ENCODE peak calls at places on chromosomes 11 and 22, in four cellular contexts. A is anterior cingulate cortex, V is left cardiac atrium, X is HTR-8/SVneo. K is an unnamed sample.

GRCh38 chr11:10588904-10589303 is 20.4 kb upstream of the LYVE1 start:
- DNase-seq in V (no peak), X (no peak), A (no peak), K (no peak)

GRCh38 chr11:114284021-114284420 is 12.2 kb upstream of the NNMT start:
- DNase-seq in X (no peak), A (no peak), V (peak; percentile 60), K (no peak)

GRCh38 chr22:43829904-43830851 is 18.1 kb upstream of the EFCAB6 start:
- DNase-seq in X (no peak), V (peak; percentile 88), A (no peak), K (no peak)

GRCh38 chr11:19432370-19433163 is 191.8 kb upstream of the E2F8 start:
- DNase-seq in A (no peak), V (no peak), X (peak; percentile 48), K (no peak)

GRCh38 chr11:113614097-113614496 is 92.0 kb downstream of the TMPRSS5 start:
- DNase-seq in X (no peak), A (no peak), V (no peak), K (no peak)

GRCh38 chr22:36724836-36725235 is 21.3 kb upstream of the CACNG2 start:
- DNase-seq in V (no peak), A (no peak), X (no peak), K (no peak)

GRCh38 chr11:96317576-96317975 is 25.4 kb downstream of the MAML2 start:
- DNase-seq in V (no peak), A (no peak), X (no peak), K (no peak)

GRCh38 chr22:35587447-35587870 is 29.7 kb downstream of the MB start:
- DNase-seq in V (peak; percentile 91), X (no peak), A (peak; percentile 17), K (no peak)

GRCh38 chr11:134388590-134388989 is 23.5 kb downstream of the B3GAT1 start:
- DNase-seq in A (no peak), X (no peak), V (no peak), K (no peak)

GRCh38 chr11:134261626-134262488 is 8.5 kb downstream of the ACAD8 start:
- DNase-seq in X (no peak), A (no peak), V (no peak), K (no peak)

GRCh38 chr22:26884921-26885320 is 227.5 kb downstream of the MIAT start:
- DNase-seq in X (no peak), V (no peak), A (no peak), K (no peak)

GRCh38 chr11:113203332-113203731 is 111.1 kb upstream of the TTC12 start:
- DNase-seq in X (no peak), V (no peak), A (no peak), K (no peak)

GRCh38 chr22:41479671-41480396 is 10.9 kb downstream of the ACO2 start:
- DNase-seq in V (no peak), X (no peak), A (peak; percentile 52), K (peak; percentile 57)

GRCh38 chr11:111980062-111980461 is 42.9 kb downstream of the DIXDC1 start:
- DNase-seq in V (no peak), A (no peak), X (no peak), K (no peak)

GRCh38 chr11:36258730-36259360 is 30.4 kb downstream of the COMMD9 start:
- DNase-seq in A (peak; percentile 51), V (peak; percentile 54), X (peak; percentile 68), K (peak; percentile 55)

GRCh38 chr11:4459470-4459869 is 10.4 kb downstream of the OR52K2 start:
- DNase-seq in V (peak; percentile 28), A (no peak), X (no peak), K (no peak)

GRCh38 chr22:29967461-29967860 is 84.5 kb downstream of the MTMR3 start:
- DNase-seq in A (no peak), X (no peak), V (no peak), K (no peak)

GRCh38 chr11:46376258-46377050 is 5.0 kb upstream of the MDK start:
- DNase-seq in X (no peak), A (no peak), V (no peak), K (no peak)

GRCh38 chr11:121466063-121466794 is 13.5 kb upstream of the SORL1-AS1 start:
- DNase-seq in X (peak; percentile 95), A (peak; percentile 83), V (peak; percentile 93), K (peak; percentile 42)

GRCh38 chr22:17578129-17578754 is 14.9 kb downstream of the SLC25A18 start:
- DNase-seq in V (peak; percentile 85), A (peak; percentile 73), X (no peak), K (no peak)

GRCh38 chr11:16979708-16980622 is 34.2 kb downstream of the PLEKHA7 start:
- DNase-seq in X (no peak), V (no peak), A (no peak), K (no peak)

GRCh38 chr11:126824035-126824607 is 176.4 kb downstream of the KIRREL3 start:
- DNase-seq in A (no peak), X (no peak), V (no peak), K (no peak)

GRCh38 chr11:106467486-106467885 is 390.0 kb downstream of the AASDHPPT start:
- DNase-seq in A (no peak), V (no peak), X (no peak), K (no peak)

GRCh38 chr22:49575703-49576081 is 252.0 kb downstream of the BRD1 start:
- DNase-seq in A (no peak), V (no peak), X (no peak), K (no peak)

K was measured in substantia nigra.